ENCODE peak calls at places on chromosomes 3 and 15, in six cellular contexts. T is neural crest cell, C is cardiac fibroblast, Z is OCI-LY7, J is RWPE2, H is HCT116. G is an unnamed sample.

GRCh38 chr3:33687406-33688010 is 30.5 kb downstream of the CLASP2 start:
- DNase-seq in T (no peak), C (peak), Z (no peak), J (no peak), H (no peak), G (no peak)

GRCh38 chr3:12227833-12228232 is 61.0 kb upstream of the PPARG start:
- DNase-seq in T (no peak), C (peak), Z (no peak), J (no peak), H (no peak), G (no peak)

GRCh38 chr3:81622395-81622794 is 139.1 kb downstream of the GBE1 start:
- DNase-seq in T (no peak), C (peak), Z (no peak), J (no peak), H (no peak), G (no peak)

GRCh38 chr3:71128951-71129350 is 454.6 kb downstream of the FOXP1 start:
- DNase-seq in T (no peak), C (peak), Z (no peak), J (no peak), H (no peak), G (no peak)

GRCh38 chr3:176951144-176951543 is 246.1 kb downstream of the TBL1XR1 start:
- DNase-seq in T (no peak), C (no peak), Z (no peak), J (no peak), H (no peak), G (no peak)

GRCh38 chr15:100338971-100339444 is 2.8 kb downstream of the ADAMTS17 start:
- DNase-seq in T (peak), C (peak), Z (peak), J (no peak), H (peak), G (no peak)

GRCh38 chr15:69114231-69114937 is 46.1 kb upstream of the GLCE start:
- DNase-seq in T (no peak), C (no peak), Z (no peak), J (no peak), H (peak), G (no peak)

GRCh38 chr15:39285066-39285465 is 295.8 kb upstream of the THBS1 start:
- DNase-seq in T (no peak), C (no peak), Z (no peak), J (no peak), H (no peak), G (no peak)

GRCh38 chr3:127426444-127427168 is 138.8 kb upstream of the PRR20G start:
- DNase-seq in T (peak), C (no peak), Z (no peak), J (no peak), H (no peak), G (no peak)

GRCh38 chr3:128383316-128384235 is 83.1 kb downstream of the DNAJB8 start:
- DNase-seq in T (no peak), C (peak), Z (no peak), J (no peak), H (peak), G (no peak)

DNA sequence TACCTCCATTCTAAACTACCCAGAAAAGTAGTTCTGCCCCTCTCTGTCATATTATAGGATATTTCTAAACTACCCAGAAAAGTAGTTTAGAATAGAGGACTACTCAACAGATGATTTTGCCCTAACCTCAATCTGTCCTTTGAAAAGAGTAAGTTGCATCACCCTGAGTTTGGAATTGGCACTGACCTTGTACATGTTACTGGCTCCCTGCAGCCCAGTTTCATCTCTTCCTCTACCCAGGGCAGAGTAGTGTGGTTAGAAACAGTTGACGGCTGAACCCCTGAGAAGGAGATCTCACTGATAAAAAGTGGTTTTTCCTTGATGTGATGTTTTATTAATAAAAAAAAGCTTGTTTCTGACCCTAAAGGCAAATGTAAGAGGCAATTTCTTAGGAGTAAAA is 340.5 kb upstream of the NECTIN3 start:
- DNase-seq in T (no peak), C (peak), Z (no peak), J (no peak), H (no peak), G (no peak)
- TF ChIP-seq CTCF in T (no peak), C (no peak), Z (no peak), J (no peak), H (no peak), G (no peak)

GRCh38 chr3:120174811-120175210 is 80.6 kb upstream of the GSK3B start:
- DNase-seq in T (no peak), C (no peak), Z (no peak), J (no peak), H (no peak), G (no peak)

GRCh38 chr3:120180731-120181412 is 86.6 kb upstream of the GSK3B start:
- DNase-seq in T (no peak), C (no peak), Z (no peak), J (no peak), H (no peak), G (no peak)

GRCh38 chr3:120173056-120173675 is 78.9 kb upstream of the GSK3B start:
- DNase-seq in T (no peak), C (peak), Z (no peak), J (no peak), H (no peak), G (no peak)

GRCh38 chr3:120177907-120178306 is 83.7 kb upstream of the GSK3B start:
- DNase-seq in T (no peak), C (peak), Z (no peak), J (no peak), H (no peak), G (no peak)

DNA sequence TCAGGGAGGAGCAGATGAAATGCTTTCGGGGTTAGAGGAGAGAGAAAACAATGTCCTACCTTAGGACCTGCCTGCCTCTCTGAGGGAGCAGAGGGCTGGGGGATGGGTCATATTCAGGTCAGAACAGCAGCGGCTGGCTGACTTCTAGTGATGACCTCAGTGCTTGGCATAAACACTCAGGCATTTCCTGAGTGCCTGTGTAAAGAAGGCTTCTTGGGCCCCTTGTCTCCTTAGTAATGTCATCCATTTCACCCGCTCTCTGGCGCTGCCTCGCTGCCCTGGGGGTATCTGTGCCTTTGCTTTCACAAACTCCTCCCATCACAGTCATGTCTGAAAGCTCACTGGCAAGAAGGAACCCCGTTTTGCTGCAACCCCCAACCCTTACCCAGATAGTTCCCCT is 82.9 kb upstream of the GSK3B start:
- DNase-seq in T (peak), C (peak), Z (no peak), J (peak), H (no peak), G (no peak)
- TF ChIP-seq CTCF in T (no peak), C (no peak), Z (no peak), J (no peak), H (no peak), G (no peak)

DNA sequence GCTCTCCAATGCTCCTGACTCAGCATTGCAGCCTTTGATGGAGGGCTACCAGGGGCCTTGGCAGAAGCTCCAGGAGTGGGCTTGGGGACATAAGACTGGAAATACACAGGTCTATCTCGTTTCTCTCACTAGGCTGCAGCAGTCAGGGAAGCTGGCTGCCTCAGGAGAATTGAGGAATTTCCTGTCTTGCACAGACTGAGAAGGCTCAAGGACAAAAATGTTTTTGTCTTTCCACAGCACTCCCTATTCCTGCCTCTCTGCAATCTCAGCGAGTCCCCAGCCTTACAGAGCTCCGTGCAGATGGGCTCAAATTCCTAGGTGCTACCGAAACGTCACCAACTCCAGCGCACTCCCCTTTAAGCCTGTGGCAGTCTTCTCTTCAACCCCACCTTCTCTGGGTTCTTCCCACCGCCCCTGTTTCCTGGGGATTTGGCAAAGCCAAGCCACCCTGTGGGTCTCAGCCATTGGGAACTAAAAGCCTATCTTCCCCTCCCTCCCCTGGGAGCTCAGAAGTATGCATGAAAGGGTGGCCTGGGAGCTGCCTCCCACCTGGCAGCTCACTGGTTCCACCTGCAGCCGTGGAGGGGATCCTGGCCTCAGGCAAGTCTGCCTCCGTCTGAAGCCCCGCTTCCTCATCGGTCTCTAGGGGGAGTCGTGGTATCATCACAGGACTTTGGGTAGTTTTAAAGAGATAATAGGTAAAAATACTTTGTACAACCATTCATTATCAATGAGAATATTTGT is 322.6 kb upstream of the FRG2C start:
- DNase-seq in T (no peak), C (peak), Z (no peak), J (no peak), H (no peak), G (no peak)
- TF ChIP-seq CTCF in T (no peak), C (no peak), Z (peak), J (no peak), H (peak), G (no peak)

GRCh38 chr3:146160233-146160963 is 586 bp downstream of the PLOD2 start:
- DNase-seq in T (peak), C (peak), Z (no peak), J (no peak), H (peak), G (no peak)
- TF ChIP-seq CTCF in T (peak), C (peak), Z (no peak), J (peak), H (peak), G (peak)

G was measured in D721Med.